ENCODE peak calls at places on chromosome 17, in nine cellular contexts. Y, P, M, R, J, O, X, N and G are unnamed samples.
A peak's percentile ranks its signal among the peaks of the same experiment; 100 is the strongest.

GRCh38 chr17:67227488-67227887 is 17.5 kb downstream of the HELZ start:
- DNase-seq in Y (no peak), P (no peak), M (no peak), R (no peak), J (no peak), O (no peak), X (no peak), N (no peak), G (no peak)

GRCh38 chr17:77466140-77466539 is 325.4 kb downstream of the SEC14L1 start:
- DNase-seq in Y (no peak), P (no peak), M (no peak), R (no peak), J (no peak), O (no peak), X (no peak), N (no peak), G (no peak)

GRCh38 chr17:935485-935884 is 44.1 kb downstream of the NXN start:
- DNase-seq in Y (no peak), P (no peak), M (peak; percentile 16), R (peak; percentile 89), J (no peak), O (no peak), X (no peak), N (no peak), G (no peak)

GRCh38 chr17:286571-286970 is 66.0 kb downstream of the RPH3AL start:
- DNase-seq in Y (no peak), P (no peak), M (no peak), R (no peak), J (no peak), O (no peak), X (no peak), N (no peak), G (no peak)

GRCh38 chr17:235831-236640 is 54.6 kb upstream of the DOC2B start:
- DNase-seq in Y (no peak), P (no peak), M (no peak), R (no peak), J (no peak), O (no peak), X (no peak), N (no peak), G (no peak)

GRCh38 chr17:49390548-49391324 is 23.9 kb downstream of the PHB1 start:
- DNase-seq in Y (peak; percentile 58), P (no peak), M (peak; percentile 82), R (no peak), J (no peak), O (no peak), X (peak; percentile 50), N (peak; percentile 32), G (no peak)

GRCh38 chr17:67246398-67246647 is 1.3 kb upstream of the HELZ start:
- DNase-seq in Y (no peak), P (no peak), M (no peak), R (no peak), J (no peak), O (no peak), X (no peak), N (no peak), G (no peak)

GRCh38 chr17:29175349-29175748 is 4.8 kb downstream of the MYO18A start:
- DNase-seq in Y (no peak), P (no peak), M (no peak), R (no peak), J (no peak), O (no peak), X (no peak), N (no peak), G (no peak)

GRCh38 chr17:38405654-38406053 is 22.6 kb upstream of the ARHGAP23 start:
- DNase-seq in Y (no peak), P (no peak), M (no peak), R (no peak), J (no peak), O (no peak), X (no peak), N (no peak), G (peak; percentile 5)

GRCh38 chr17:36602924-36603384 is 1.6 kb downstream of the MRM1 start:
- DNase-seq in Y (peak; percentile 50), P (no peak), M (peak; percentile 50), R (peak; percentile 44), J (peak; percentile 56), O (no peak), X (no peak), N (peak; percentile 67), G (peak; percentile 71)

GRCh38 chr17:208429-208828 is 27.0 kb upstream of the DOC2B start:
- DNase-seq in Y (no peak), P (no peak), M (no peak), R (no peak), J (no peak), O (no peak), X (peak; percentile 31), N (no peak), G (no peak)

GRCh38 chr17:53722407-53722806 is 100.3 kb upstream of the KIF2B start:
- DNase-seq in Y (no peak), P (no peak), M (no peak), R (peak; percentile 98), J (no peak), O (peak; percentile 76), X (no peak), N (no peak), G (no peak)

GRCh38 chr17:64319531-64319930 is 56.5 kb upstream of the TEX2 start:
- DNase-seq in Y (no peak), P (no peak), M (no peak), R (no peak), J (no peak), O (no peak), X (no peak), N (no peak), G (no peak)

GRCh38 chr17:19986941-19987714 is 9.5 kb upstream of the AKAP10 start:
- DNase-seq in Y (no peak), P (no peak), M (no peak), R (peak; percentile 35), J (no peak), O (no peak), X (no peak), N (no peak), G (no peak)

GRCh38 chr17:9279911-9280310 is 258.6 kb downstream of the NTN1 start:
- DNase-seq in Y (no peak), P (no peak), M (no peak), R (no peak), J (no peak), O (no peak), X (no peak), N (no peak), G (no peak)

GRCh38 chr17:10177921-10178788 is 20.3 kb downstream of the GAS7 start:
- DNase-seq in Y (no peak), P (no peak), M (no peak), R (no peak), J (no peak), O (peak; percentile 72), X (no peak), N (no peak), G (no peak)

GRCh38 chr17:27378482-27379200 is 77.6 kb upstream of the KSR1 start:
- DNase-seq in Y (no peak), P (no peak), M (no peak), R (no peak), J (no peak), O (no peak), X (no peak), N (no peak), G (peak; percentile 20)

GRCh38 chr17:38982858-38983746 is 15.9 kb upstream of the FBXO47 start:
- DNase-seq in Y (peak; percentile 49), P (no peak), M (peak; percentile 79), R (peak; percentile 38), J (peak; percentile 55), O (peak; percentile 50), X (no peak), N (peak; percentile 50), G (no peak)

GRCh38 chr17:80260791-80261158 is at the start of gene RNF213:
- DNase-seq in Y (peak; percentile 68), P (peak; percentile 65), M (no peak), R (no peak), J (peak; percentile 57), O (no peak), X (peak; percentile 85), N (peak; percentile 68), G (no peak)

GRCh38 chr17:15892679-15893332 is 52.1 kb upstream of the ADORA2B start:
- DNase-seq in Y (no peak), P (no peak), M (peak; percentile 25), R (peak; percentile 46), J (no peak), O (no peak), X (no peak), N (no peak), G (no peak)

GRCh38 chr17:45852535-45853297 is 8.0 kb downstream of the SPPL2C start:
- DNase-seq in Y (peak; percentile 63), P (no peak), M (peak; percentile 82), R (peak; percentile 22), J (peak; percentile 46), O (peak; percentile 11), X (peak; percentile 53), N (peak; percentile 55), G (no peak)

GRCh38 chr17:82274134-82275020 is 877 bp upstream of the CSNK1D start:
- DNase-seq in Y (no peak), P (no peak), M (no peak), R (no peak), J (no peak), O (no peak), X (no peak), N (no peak), G (no peak)

GRCh38 chr17:49515196-49515770 is 20.2 kb downstream of the NGFR start:
- DNase-seq in Y (peak; percentile 86), P (peak; percentile 92), M (peak; percentile 84), R (peak; percentile 75), J (no peak), O (peak; percentile 24), X (no peak), N (peak; percentile 89), G (peak; percentile 88)

GRCh38 chr17:2107506-2107905 is 52.6 kb downstream of the HIC1 start:
- DNase-seq in Y (no peak), P (no peak), M (no peak), R (no peak), J (no peak), O (no peak), X (no peak), N (no peak), G (no peak)

GRCh38 chr17:63568563-63568962 is 18.3 kb downstream of the DCAF7 start:
- DNase-seq in Y (no peak), P (no peak), M (no peak), R (no peak), J (no peak), O (no peak), X (no peak), N (no peak), G (no peak)

GRCh38 chr17:50935201-50936124 is 69.3 kb upstream of the TOB1 start:
- DNase-seq in Y (peak; percentile 94), P (peak; percentile 68), M (peak; percentile 93), R (peak; percentile 95), J (no peak), O (no peak), X (no peak), N (no peak), G (peak; percentile 80)

GRCh38 chr17:50817838-50818237 is 17.5 kb upstream of the WFIKKN2 start:
- DNase-seq in Y (no peak), P (no peak), M (no peak), R (peak; percentile 78), J (no peak), O (no peak), X (no peak), N (no peak), G (no peak)

GRCh38 chr17:45172541-45173286 is 11.0 kb downstream of the HEXIM2 start:
- DNase-seq in Y (peak; percentile 69), P (peak; percentile 57), M (peak; percentile 95), R (peak; percentile 96), J (peak; percentile 39), O (no peak), X (peak; percentile 73), N (peak; percentile 46), G (peak; percentile 79)

GRCh38 chr17:16322636-16323035 is 30.6 kb downstream of the CENPV start:
- DNase-seq in Y (no peak), P (no peak), M (no peak), R (no peak), J (no peak), O (peak; percentile 37), X (no peak), N (no peak), G (no peak)

GRCh38 chr17:4632583-4632923 is 8.9 kb downstream of the ALOX15 start:
- DNase-seq in Y (no peak), P (no peak), M (no peak), R (no peak), J (no peak), O (no peak), X (no peak), N (no peak), G (no peak)

GRCh38 chr17:57294629-57295501 is 38.5 kb downstream of the MSI2 start:
- DNase-seq in Y (no peak), P (peak; percentile 35), M (peak; percentile 37), R (peak; percentile 16), J (no peak), O (no peak), X (no peak), N (no peak), G (no peak)